ENCODE peak calls at places on chromosomes 12 and 14, in six cellular contexts. Z is aorta; N is CD4-positive, alpha-beta memory T cell; V is AG04450; I is IMR-90; D is PC-3. S is an unnamed sample.
A peak's percentile ranks its signal among the peaks of the same experiment; 100 is the strongest.

GRCh38 chr14:74936151-74936550 is 13.1 kb upstream of the RPS6KL1 start:
- DNase-seq in N (no peak), I (no peak), V (no peak), Z (no peak), D (no peak), S (no peak)

GRCh38 chr14:104048758-104049496 is 36.6 kb upstream of the ASPG start:
- DNase-seq in V (no peak), N (no peak), I (no peak), Z (no peak), D (peak; percentile 11), S (peak; percentile 61)

GRCh38 chr14:102927878-102928411 is 5.5 kb downstream of the AMN start:
- DNase-seq in I (no peak), N (no peak), V (no peak), Z (no peak), D (no peak), S (no peak)

GRCh38 chr12:132568826-132569480 is 41.4 kb downstream of the LRCOL1 start:
- DNase-seq in Z (no peak), D (no peak), V (no peak), N (no peak), I (no peak), S (no peak)

GRCh38 chr12:107684990-107685359 is 624 bp upstream of the PWP1 start:
- DNase-seq in N (no peak), Z (no peak), V (no peak), I (peak; percentile 35), D (peak; percentile 8), S (peak; percentile 31)

GRCh38 chr12:130375888-130376287 is 38.2 kb downstream of the PIWIL1 start:
- DNase-seq in I (no peak), D (no peak), V (no peak), N (no peak), Z (no peak), S (no peak)

GRCh38 chr12:53098982-53099651 is 1.6 kb downstream of the IGFBP6 start:
- DNase-seq in N (peak; percentile 90), Z (peak; percentile 94), I (peak; percentile 95), V (peak; percentile 86), D (peak; percentile 95), S (peak; percentile 95)

GRCh38 chr14:83757896-83758295 is 1772.0 kb upstream of the FLRT2 start:
- DNase-seq in D (no peak), V (peak; percentile 30), N (no peak), Z (no peak), I (peak; percentile 77), S (no peak)

GRCh38 chr12:45349911-45350310 is 134.0 kb downstream of the ANO6 start:
- DNase-seq in I (peak; percentile 46), D (peak; percentile 58), V (no peak), N (no peak), Z (no peak), S (no peak)

GRCh38 chr12:21828779-21829178 is 54.3 kb upstream of the KCNJ8 start:
- DNase-seq in N (no peak), V (no peak), Z (no peak), I (peak; percentile 62), D (no peak), S (peak; percentile 14)

GRCh38 chr14:51576899-51577298 is 74.8 kb upstream of the FRMD6 start:
- DNase-seq in N (no peak), Z (no peak), V (no peak), I (peak; percentile 61), D (no peak), S (no peak)

GRCh38 chr12:53053223-53054111 is 3.6 kb downstream of the TNS2 start:
- DNase-seq in N (peak; percentile 81), V (no peak), I (no peak), Z (peak; percentile 68), D (peak; percentile 87), S (peak; percentile 51)

GRCh38 chr12:65642006-65642695 is 182.1 kb upstream of the HMGA2 start:
- DNase-seq in I (no peak), Z (no peak), V (no peak), D (no peak), N (no peak), S (no peak)

GRCh38 chr12:105321125-105321524 is 9.4 kb upstream of the C12orf75 start:
- DNase-seq in V (no peak), Z (no peak), N (no peak), I (no peak), D (no peak), S (no peak)

GRCh38 chr12:70671698-70672097 is 34.5 kb upstream of the PTPRB start:
- DNase-seq in Z (no peak), D (no peak), I (no peak), N (peak; percentile 33), V (no peak), S (no peak)

GRCh38 chr14:77989441-77989891 is 180.7 kb upstream of the NRXN3 start:
- DNase-seq in Z (no peak), V (no peak), I (no peak), D (no peak), N (no peak), S (no peak)

GRCh38 chr12:110537605-110538409 is 35.7 kb downstream of the RAD9B start:
- DNase-seq in Z (peak; percentile 53), V (no peak), I (no peak), D (no peak), N (no peak), S (no peak)
- H3K27ac ChIP-seq in Z (no peak overlapping the region), V (peak overlapping the region; percentile 2), I (no peak overlapping the region), D (no peak overlapping the region), N (no peak overlapping the region), S (no peak overlapping the region)

GRCh38 chr14:54653764-54654469 is 87.0 kb downstream of the SAMD4A start:
- DNase-seq in V (no peak), I (peak; percentile 88), Z (peak; percentile 58), D (peak; percentile 93), N (no peak), S (peak; percentile 97)
- H3K27ac ChIP-seq in V (peak overlapping the region; percentile 82), I (peak overlapping the region; percentile 79), Z (peak overlapping the region; percentile 8), D (peak overlapping the region; percentile 87), N (no peak overlapping the region), S (peak overlapping the region; percentile 100)

GRCh38 chr14:23296012-23296777 is 6.5 kb downstream of the PPP1R3E start:
- DNase-seq in V (no peak), I (no peak), N (no peak), D (no peak), Z (no peak), S (no peak)

GRCh38 chr14:23299186-23299521 is 3.5 kb downstream of the PPP1R3E start:
- DNase-seq in D (no peak), V (no peak), N (no peak), Z (no peak), I (no peak), S (no peak)

GRCh38 chr14:23297878-23298277 is 4.8 kb downstream of the PPP1R3E start:
- DNase-seq in Z (no peak), I (no peak), D (no peak), N (no peak), V (no peak), S (no peak)

GRCh38 chr14:23294734-23295561 is 7.7 kb downstream of the PPP1R3E start:
- DNase-seq in D (peak; percentile 66), I (peak; percentile 51), Z (no peak), V (no peak), N (peak; percentile 48), S (peak; percentile 61)

GRCh38 chr14:23297096-23297495 is 5.6 kb downstream of the PPP1R3E start:
- DNase-seq in Z (no peak), D (no peak), V (no peak), I (no peak), N (no peak), S (no peak)
- H3K27ac ChIP-seq in Z (no peak overlapping the region), D (no peak overlapping the region), V (no peak overlapping the region), I (no peak overlapping the region), N (no peak overlapping the region), S (no peak overlapping the region)

GRCh38 chr12:46661161-46661845 is 164.5 kb downstream of the SLC38A4 start:
- DNase-seq in I (peak; percentile 95), N (no peak), Z (no peak), V (peak; percentile 85), D (peak; percentile 80), S (peak; percentile 94)
- H3K27ac ChIP-seq in I (peak overlapping the region; percentile 93), N (no peak overlapping the region), Z (no peak overlapping the region), V (peak overlapping the region; percentile 71), D (peak overlapping the region; percentile 56), S (peak overlapping the region; percentile 59)

GRCh38 chr14:32087907-32088306 is 10.8 kb downstream of the ARHGAP5 start:
- DNase-seq in N (no peak), V (no peak), D (no peak), I (no peak), Z (no peak), S (no peak)
- H3K27ac ChIP-seq in N (no peak overlapping the region), V (no peak overlapping the region), D (no peak overlapping the region), I (no peak overlapping the region), Z (no peak overlapping the region), S (no peak overlapping the region)

GRCh38 chr14:24145219-24145618 is 1.2 kb downstream of the PSME2 start:
- DNase-seq in Z (no peak), N (no peak), D (no peak), I (no peak), V (no peak), S (no peak)
- H3K27ac ChIP-seq in Z (no peak overlapping the region), N (peak overlapping the region; percentile 92), D (no peak overlapping the region), I (peak overlapping the region; percentile 8), V (no peak overlapping the region), S (peak overlapping the region; percentile 81)

GRCh38 chr12:29562167-29562776 is 64.8 kb upstream of the OVCH1 start:
- DNase-seq in N (no peak), V (no peak), Z (peak; percentile 56), D (no peak), I (peak; percentile 76), S (peak; percentile 98)
- H3K27ac ChIP-seq in N (no peak overlapping the region), V (no peak overlapping the region), Z (no peak overlapping the region), D (no peak overlapping the region), I (peak overlapping the region; percentile 25), S (no peak overlapping the region)

GRCh38 chr12:4037747-4038312 is 164.6 kb upstream of the PARP11 start:
- DNase-seq in I (peak; percentile 44), D (peak; percentile 58), Z (no peak), N (no peak), V (no peak), S (peak; percentile 47)

GRCh38 chr12:4032906-4033628 is 159.9 kb upstream of the PARP11 start:
- DNase-seq in I (peak; percentile 32), V (no peak), Z (no peak), D (peak; percentile 48), N (no peak), S (peak; percentile 33)

GRCh38 chr12:4034926-4035325 is 161.7 kb upstream of the PARP11 start:
- DNase-seq in I (peak; percentile 59), D (no peak), Z (no peak), V (peak; percentile 34), N (no peak), S (peak; percentile 64)

GRCh38 chr12:4039927-4040326 is 166.7 kb upstream of the PARP11 start:
- DNase-seq in D (peak; percentile 43), N (no peak), I (no peak), V (no peak), Z (no peak), S (no peak)

GRCh38 chr12:4036872-4037271 is 163.7 kb upstream of the PARP11 start:
- DNase-seq in Z (no peak), D (no peak), N (no peak), V (no peak), I (no peak), S (no peak)
- H3K27ac ChIP-seq in Z (no peak overlapping the region), D (no peak overlapping the region), N (no peak overlapping the region), V (no peak overlapping the region), I (no peak overlapping the region), S (no peak overlapping the region)

S was measured in mesenchymal stem cell.